ENCODE peak calls at places on chromosomes 3 and 15, in eight cellular contexts. Z, B, Y, L, H, G, O and T are unnamed samples. For H3K4me1, the result is how much of the 10 kb centered on the place peaks cover.

GRCh38 chr15:90138071-90138833 is 36.0 kb upstream of the IDH2 start:
- ATAC-seq in O (no peak), B (no peak), Z (no peak), H (no peak), G (no peak), Y (no peak), L (peak), T (peak)

GRCh38 chr3:18648868-18649450 is 223.8 kb upstream of the SATB1 start:
- ATAC-seq in G (no peak), Y (no peak), H (no peak), Z (no peak), B (no peak), O (no peak), L (no peak), T (no peak)

GRCh38 chr3:65914740-65915366 is 123.9 kb downstream of the MAGI1 start:
- ATAC-seq in B (peak), Z (no peak), H (peak), G (no peak), O (no peak), Y (no peak), L (no peak), T (no peak)

GRCh38 chr15:99239545-99240198 is 9.7 kb downstream of the TTC23 start:
- ATAC-seq in Y (no peak), H (no peak), Z (no peak), O (peak), G (no peak), B (no peak), L (no peak), T (no peak)

GRCh38 chr15:98878172-98878571 is 129.4 kb downstream of the PGPEP1L start:
- ATAC-seq in B (no peak), G (no peak), Z (no peak), O (no peak), L (peak), H (no peak), Y (no peak), T (peak)

GRCh38 chr3:196169836-196170240 is 41.4 kb downstream of the ZDHHC19 start:
- ATAC-seq in O (no peak), Z (no peak), L (no peak), H (no peak), G (peak), Y (peak), B (no peak), T (no peak)

GRCh38 chr15:63396546-63396939 is 14.9 kb upstream of the CA12 start:
- ATAC-seq in L (no peak), Z (peak), H (no peak), B (peak), G (peak), Y (no peak), O (no peak), T (no peak)

GRCh38 chr15:68413363-68414255 is 18.4 kb downstream of the ITGA11 start:
- ATAC-seq in B (no peak), G (no peak), O (no peak), Y (no peak), H (no peak), L (no peak), Z (no peak), T (peak)

GRCh38 chr3:35944915-35945710 is 305.8 kb downstream of the ARPP21 start:
- ATAC-seq in Z (no peak), H (no peak), B (no peak), O (peak), G (no peak), L (no peak), Y (no peak), T (no peak)

GRCh38 chr3:146781059-146781458 is 175.9 kb upstream of the PLSCR5 start:
- ATAC-seq in O (no peak), Z (no peak), Y (no peak), H (no peak), L (no peak), B (peak), G (no peak), T (no peak)

GRCh38 chr3:156455839-156456238 is 99.1 kb downstream of the SSR3 start:
- ATAC-seq in B (peak), H (no peak), Z (no peak), G (peak), O (no peak), Y (no peak), L (no peak), T (no peak)

GRCh38 chr3:184604039-184604955 is 42.7 kb downstream of the EPHB3 start:
- ATAC-seq in L (peak), Y (no peak), B (peak), H (no peak), G (peak), Z (peak), O (no peak), T (peak)

GRCh38 chr3:8239718-8240698 is 261.6 kb upstream of the LMCD1 start:
- ATAC-seq in L (peak), Z (no peak), Y (no peak), B (peak), O (peak), H (peak), G (peak), T (no peak)

DNA sequence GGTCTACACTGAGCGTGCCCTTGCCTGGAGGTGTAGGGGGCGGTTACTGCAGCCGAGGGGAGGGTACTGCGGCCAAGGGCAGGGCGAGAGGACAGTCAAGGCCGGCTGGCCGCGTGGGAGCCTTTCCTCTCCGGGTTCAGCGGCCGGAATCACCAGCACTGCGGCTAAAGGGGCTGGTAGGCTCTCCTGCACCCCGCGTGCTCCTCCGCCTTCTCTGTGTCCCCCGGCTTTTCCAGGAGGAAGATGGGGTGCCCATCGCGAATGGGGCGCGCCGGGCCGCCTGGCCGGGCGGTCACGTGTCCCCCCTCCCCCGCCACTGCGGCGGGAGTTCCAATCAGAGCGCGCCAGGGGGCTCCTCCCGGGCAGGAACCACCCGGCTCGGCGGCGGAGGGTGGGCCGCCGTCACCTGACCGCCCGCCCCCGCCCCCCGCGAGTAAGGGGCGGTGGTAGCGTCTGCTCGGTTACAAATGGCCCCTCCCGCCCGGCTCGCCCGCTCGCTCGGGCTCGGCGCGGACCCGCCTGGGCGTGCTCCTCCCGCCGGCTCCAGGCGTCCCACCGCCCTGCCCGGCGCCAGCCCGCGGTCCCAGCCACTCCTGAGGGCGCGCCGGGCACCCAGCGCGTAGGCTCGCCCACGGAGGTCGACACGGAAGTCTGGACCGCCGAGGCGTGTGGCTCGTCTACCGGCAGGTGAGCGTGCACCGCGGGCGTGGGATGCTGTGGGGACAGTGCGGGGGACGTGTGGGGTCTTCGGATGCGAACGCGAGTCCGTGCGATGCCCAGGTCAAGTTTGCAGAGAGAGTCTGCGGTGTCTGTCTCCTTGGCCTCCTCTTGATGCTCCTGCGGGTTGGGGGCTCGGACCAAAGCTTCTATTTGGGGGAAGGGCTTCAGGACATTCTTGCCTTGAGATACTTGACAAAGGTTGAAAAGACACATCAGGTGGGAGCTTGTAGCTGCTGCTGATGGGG is 242.6 kb upstream of the TOPAZ1 start:
- ATAC-seq in G (no peak), H (no peak), B (peak), O (peak), Y (peak), L (peak), Z (no peak), T (peak)
- H3K4me1 ChIP-seq in G (under half), H (under half), B (under half), O (under half), Y (under half), L (under half), Z (under half), T (half or more)

GRCh38 chr15:85495096-85495495 is 114.7 kb downstream of the AKAP13 start:
- ATAC-seq in G (no peak), B (no peak), Y (no peak), H (no peak), L (no peak), O (no peak), Z (no peak), T (no peak)

GRCh38 chr15:85494035-85494793 is 113.8 kb downstream of the AKAP13 start:
- ATAC-seq in L (peak), B (no peak), G (no peak), H (peak), Z (peak), Y (peak), O (peak), T (peak)

GRCh38 chr15:85496146-85496545 is 115.7 kb downstream of the AKAP13 start:
- ATAC-seq in O (no peak), G (no peak), L (no peak), Z (no peak), B (no peak), Y (no peak), H (no peak), T (no peak)

GRCh38 chr15:85496551-85497545 is 116.4 kb downstream of the AKAP13 start:
- ATAC-seq in G (no peak), Y (no peak), L (no peak), Z (no peak), B (no peak), O (no peak), H (no peak), T (no peak)

GRCh38 chr15:85495542-85495941 is 115.1 kb downstream of the AKAP13 start:
- ATAC-seq in H (no peak), Z (no peak), Y (no peak), O (no peak), B (no peak), L (no peak), G (no peak), T (no peak)
- H3K27ac ChIP-seq in H (no peak), Z (no peak), Y (no peak), O (no peak), B (no peak), L (no peak), G (no peak), T (peak)

GRCh38 chr15:42578984-42579537 is 3.7 kb downstream of the STARD9 start:
- ATAC-seq in Y (no peak), O (no peak), Z (no peak), G (no peak), B (no peak), H (no peak), L (no peak), T (no peak)
- H3K4me1 ChIP-seq in Y (under half), O (under half), Z (under half), G (half or more), B (under half), H (under half), L (under half), T (under half)

GRCh38 chr3:114121996-114122709 is 56.7 kb downstream of the DRD3 start:
- ATAC-seq in Z (peak), H (no peak), O (peak), Y (no peak), L (no peak), G (no peak), B (peak), T (peak)
- H3K27ac ChIP-seq in Z (no peak), H (no peak), O (no peak), Y (no peak), L (no peak), G (no peak), B (no peak), T (peak)